ENCODE peak calls at places on chromosomes 11 and 22, in nine cellular contexts. Q, M, L, C, A, Y, J, K and W are unnamed samples.

GRCh38 chr22:44729391-44730012 is 22.9 kb upstream of the ARHGAP8 start:
- DNase-seq in Q (no peak), M (no peak), L (peak; percentile 84), C (peak; percentile 72), A (no peak), Y (no peak), J (peak; percentile 35), K (no peak), W (no peak)

GRCh38 chr11:112213753-112214152 is 12.5 kb upstream of the PTS start:
- DNase-seq in Q (no peak), M (no peak), L (no peak), C (no peak), A (no peak), Y (no peak), J (peak; percentile 23), K (no peak), W (no peak)

GRCh38 chr11:8313504-8314090 is 49.9 kb upstream of the LMO1 start:
- DNase-seq in Q (no peak), M (no peak), L (peak; percentile 59), C (no peak), A (no peak), Y (no peak), J (no peak), K (no peak), W (no peak)

GRCh38 chr11:104925850-104926249 is 27.6 kb upstream of the CASP12 start:
- DNase-seq in Q (no peak), M (no peak), L (no peak), C (no peak), A (no peak), Y (no peak), J (no peak), K (no peak), W (no peak)

GRCh38 chr22:38831166-38831945 is 12.5 kb downstream of the NPTXR start:
- DNase-seq in Q (no peak), M (no peak), L (no peak), C (peak; percentile 72), A (no peak), Y (no peak), J (peak; percentile 66), K (no peak), W (peak; percentile 34)

GRCh38 chr22:41479671-41480396 is 10.9 kb downstream of the ACO2 start:
- DNase-seq in Q (no peak), M (no peak), L (no peak), C (peak; percentile 78), A (no peak), Y (no peak), J (peak; percentile 50), K (no peak), W (no peak)

GRCh38 chr11:119891392-119891791 is 162.4 kb upstream of the NECTIN1 start:
- DNase-seq in Q (no peak), M (no peak), L (no peak), C (no peak), A (no peak), Y (no peak), J (no peak), K (no peak), W (no peak)

GRCh38 chr22:48786679-48786996 is 1041.0 kb downstream of the BRD1 start:
- DNase-seq in Q (no peak), M (no peak), L (peak; percentile 33), C (no peak), A (no peak), Y (no peak), J (no peak), K (no peak), W (no peak)

GRCh38 chr11:45902452-45903380 is 4.4 kb downstream of the FREY1 start:
- DNase-seq in Q (no peak), M (no peak), L (no peak), C (no peak), A (no peak), Y (no peak), J (no peak), K (no peak), W (no peak)

GRCh38 chr11:78079232-78080083 is at the start of gene NDUFC2:
- DNase-seq in Q (peak; percentile 56), M (peak; percentile 76), L (peak; percentile 88), C (peak; percentile 93), A (peak; percentile 79), Y (peak; percentile 66), J (peak; percentile 72), K (peak; percentile 72), W (no peak)

GRCh38 chr11:79237676-79238075 is 203.2 kb downstream of the TENM4 start:
- DNase-seq in Q (no peak), M (no peak), L (no peak), C (peak; percentile 80), A (no peak), Y (no peak), J (peak; percentile 70), K (no peak), W (no peak)

GRCh38 chr11:118415739-118416068 is 14.3 kb downstream of the ATP5MG start:
- DNase-seq in Q (no peak), M (peak; percentile 36), L (peak; percentile 89), C (peak; percentile 98), A (peak; percentile 49), Y (no peak), J (peak; percentile 95), K (peak; percentile 69), W (peak; percentile 77)

GRCh38 chr22:32577591-32577990 is 103.0 kb downstream of the FBXO7 start:
- DNase-seq in Q (no peak), M (no peak), L (no peak), C (no peak), A (no peak), Y (no peak), J (no peak), K (no peak), W (no peak)

GRCh38 chr22:48885919-48886305 is 941.8 kb downstream of the BRD1 start:
- DNase-seq in Q (no peak), M (no peak), L (peak; percentile 30), C (no peak), A (no peak), Y (no peak), J (no peak), K (no peak), W (no peak)

GRCh38 chr11:126345759-126346585 is 9.5 kb upstream of the ST3GAL4 start:
- DNase-seq in Q (no peak), M (no peak), L (no peak), C (peak; percentile 86), A (no peak), Y (peak; percentile 74), J (peak; percentile 74), K (peak; percentile 44), W (no peak)

GRCh38 chr22:39748877-39749276 is 144.7 kb downstream of the ENTHD1 start:
- DNase-seq in Q (no peak), M (no peak), L (no peak), C (peak; percentile 57), A (no peak), Y (no peak), J (no peak), K (peak; percentile 9), W (no peak)

DNA sequence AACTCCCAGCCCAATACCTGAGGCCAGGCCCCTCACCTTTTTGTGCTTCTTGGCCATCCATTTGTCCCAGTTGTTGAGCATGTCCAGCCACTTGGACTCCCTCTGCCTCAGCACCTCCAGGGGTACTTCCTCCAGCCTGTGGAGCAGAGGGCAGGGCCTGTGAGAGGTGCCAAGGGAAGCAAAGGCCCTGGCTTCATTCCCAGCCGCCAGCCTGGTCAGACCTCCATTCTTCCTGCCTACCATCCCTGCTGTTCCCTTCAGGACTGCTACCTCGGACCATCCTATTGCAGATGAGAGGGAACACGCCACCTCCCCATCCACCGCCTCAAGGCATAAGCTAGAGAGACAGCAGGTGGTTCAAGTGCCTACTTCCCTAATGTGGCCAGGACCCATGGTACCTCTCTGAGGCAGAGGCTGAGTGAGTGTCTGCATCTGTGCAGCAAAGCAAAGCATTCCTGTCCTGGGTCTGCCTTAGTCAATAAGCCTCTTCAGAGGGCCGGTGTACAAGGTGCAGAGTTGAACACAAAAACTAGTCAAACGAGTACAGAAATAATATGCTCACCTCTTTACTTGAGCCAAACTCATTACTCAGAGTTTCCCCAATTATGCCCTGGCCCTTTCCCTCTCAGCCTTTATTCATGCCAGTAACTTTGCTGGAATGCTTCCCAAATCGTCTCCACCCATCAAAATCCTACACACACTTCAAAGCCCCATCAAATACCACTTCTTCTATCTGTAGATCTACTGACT is 15.4 kb upstream of the CASTOR1 start:
- DNase-seq in Q (no peak), M (no peak), L (no peak), C (peak; percentile 72), A (no peak), Y (no peak), J (no peak), K (peak; percentile 54), W (no peak)
- H3K27ac ChIP-seq in Q (peak overlapping the region; percentile 83), M (no peak overlapping the region), L (peak overlapping the region; percentile 89), C (peak overlapping the region; percentile 25), A (no peak overlapping the region), Y (peak overlapping the region; percentile 68), J (no peak overlapping the region), K (peak overlapping the region; percentile 87), W (peak overlapping the region; percentile 86)

GRCh38 chr22:26513852-26514251 is 1.6 kb upstream of the TFIP11 start:
- DNase-seq in Q (no peak), M (no peak), L (no peak), C (no peak), A (no peak), Y (no peak), J (no peak), K (no peak), W (no peak)
- H3K27ac ChIP-seq in Q (no peak overlapping the region), M (no peak overlapping the region), L (no peak overlapping the region), C (no peak overlapping the region), A (no peak overlapping the region), Y (peak overlapping the region; percentile 35), J (no peak overlapping the region), K (no peak overlapping the region), W (no peak overlapping the region)

GRCh38 chr11:12159351-12160099 is 49.1 kb downstream of the MICAL2 start:
- DNase-seq in Q (no peak), M (peak; percentile 69), L (peak; percentile 86), C (peak; percentile 93), A (no peak), Y (no peak), J (peak; percentile 77), K (no peak), W (no peak)
- H3K27ac ChIP-seq in Q (peak overlapping the region; percentile 84), M (peak overlapping the region; percentile 90), L (peak overlapping the region; percentile 94), C (peak overlapping the region; percentile 84), A (no peak overlapping the region), Y (peak overlapping the region; percentile 7), J (peak overlapping the region; percentile 95), K (peak overlapping the region; percentile 52), W (peak overlapping the region; percentile 100)

DNA sequence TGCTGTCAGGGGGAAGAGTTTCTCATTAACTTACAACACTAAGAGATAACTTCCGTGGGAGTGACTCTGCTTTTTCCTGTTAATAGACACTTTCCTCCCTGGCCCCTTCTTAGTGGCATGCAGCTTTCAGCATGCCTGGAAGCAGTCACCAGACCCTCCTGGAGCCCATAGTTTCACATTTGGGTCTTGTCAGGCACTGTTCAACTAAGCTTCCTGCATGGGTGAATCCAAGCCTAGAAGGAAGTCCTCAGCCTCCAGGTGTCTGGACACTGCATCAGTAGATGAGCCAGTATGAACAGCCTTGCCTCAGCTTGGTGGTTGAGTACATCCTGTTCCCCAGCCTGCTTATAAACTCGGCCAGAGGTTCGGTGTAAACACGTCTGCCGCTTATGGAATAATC is 68.1 kb downstream of the PPP6R3 start:
- DNase-seq in Q (no peak), M (no peak), L (peak; percentile 81), C (no peak), A (peak; percentile 15), Y (no peak), J (no peak), K (no peak), W (no peak)
- H3K27ac ChIP-seq in Q (no peak overlapping the region), M (no peak overlapping the region), L (peak overlapping the region; percentile 49), C (no peak overlapping the region), A (no peak overlapping the region), Y (no peak overlapping the region), J (no peak overlapping the region), K (no peak overlapping the region), W (no peak overlapping the region)